ENCODE peak calls at places on chromosomes 6 and 20, in four cellular contexts. T, O, W and V are unnamed samples.
A peak's percentile ranks its signal among the peaks of the same experiment; 100 is the strongest.

GRCh38 chr6:44001318-44001868 is 125.9 kb downstream of the MRPL14 start:
- DNase-seq in T (no peak), O (no peak), W (no peak), V (peak; percentile 85)

GRCh38 chr6:27176096-27176495 is 71.4 kb upstream of the PRSS16 start:
- DNase-seq in T (no peak), O (no peak), W (no peak), V (no peak)

GRCh38 chr6:144586986-144587385 is 301.9 kb downstream of the UTRN start:
- DNase-seq in T (no peak), O (no peak), W (no peak), V (no peak)

GRCh38 chr6:44508646-44509045 is 121.1 kb downstream of the CDC5L start:
- DNase-seq in T (no peak), O (no peak), W (no peak), V (no peak)

GRCh38 chr20:58500256-58500655 is 14.9 kb downstream of the APCDD1L start:
- DNase-seq in T (no peak), O (no peak), W (no peak), V (no peak)

GRCh38 chr20:44056010-44056698 is 130.8 kb downstream of the JPH2 start:
- DNase-seq in T (peak; percentile 52), O (no peak), W (no peak), V (peak; percentile 55)

GRCh38 chr6:157328108-157328692 is 4.9 kb upstream of the TMEM242 start:
- DNase-seq in T (no peak), O (no peak), W (no peak), V (no peak)

GRCh38 chr6:144330588-144330987 is 45.5 kb downstream of the UTRN start:
- DNase-seq in T (no peak), O (no peak), W (no peak), V (peak; percentile 87)

GRCh38 chr6:111590209-111590955 is 15.3 kb downstream of the TRAF3IP2 start:
- DNase-seq in T (no peak), O (no peak), W (no peak), V (no peak)

GRCh38 chr6:130681028-130681427 is 146.2 kb upstream of the SMLR1 start:
- DNase-seq in T (no peak), O (no peak), W (no peak), V (no peak)

GRCh38 chr20:57693002-57693582 is 16.7 kb downstream of the PMEPA1 start:
- DNase-seq in T (no peak), O (no peak), W (no peak), V (peak; percentile 76)

GRCh38 chr6:45816674-45817297 is 198.9 kb downstream of the CLIC5 start:
- DNase-seq in T (no peak), O (no peak), W (no peak), V (no peak)

GRCh38 chr6:151609146-151609962 is 115.5 kb downstream of the CCDC170 start:
- DNase-seq in T (no peak), O (peak; percentile 70), W (peak; percentile 27), V (no peak)

GRCh38 chr6:157563611-157564284 is 182.8 kb downstream of the ZDHHC14 start:
- DNase-seq in T (no peak), O (no peak), W (no peak), V (no peak)

GRCh38 chr20:59047938-59048680 is 5.5 kb upstream of the PRELID3B start:
- DNase-seq in T (no peak), O (no peak), W (no peak), V (no peak)

GRCh38 chr6:74505391-74505790 is 700.5 kb downstream of the COL12A1 start:
- DNase-seq in T (no peak), O (no peak), W (no peak), V (no peak)

GRCh38 chr20:53291548-53291947 is 302.1 kb downstream of the ZNF217 start:
- DNase-seq in T (no peak), O (no peak), W (no peak), V (no peak)
- TF ChIP-seq CTCF in T (no peak), O (no peak), W (no peak), V (peak; percentile 7)

DNA sequence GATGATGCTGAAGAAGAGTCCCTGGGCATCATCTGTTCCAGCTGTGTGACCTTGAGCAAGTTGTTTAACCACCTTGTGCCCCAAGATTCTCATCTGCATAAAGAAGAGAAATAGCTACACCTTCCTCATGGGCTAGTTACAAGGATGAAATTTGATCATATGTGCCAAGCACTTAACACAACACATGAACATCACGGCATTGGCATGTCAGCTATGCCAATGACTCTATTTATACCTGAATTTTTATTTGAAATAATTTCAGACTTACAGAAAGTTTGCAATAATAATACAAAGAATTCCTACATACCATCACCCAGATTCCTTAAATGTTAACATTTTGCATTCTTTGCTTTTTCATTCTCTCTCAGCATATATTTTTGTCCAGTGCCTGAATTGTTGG is 21.0 kb upstream of the TCF15 start:
- DNase-seq in T (no peak), O (no peak), W (no peak), V (no peak)
- H3K27me3 ChIP-seq in T (no peaks in the 10 kb centered on the region), O (no peaks in the 10 kb centered on the region), W (peaks cover 6% of the 10 kb centered on the region), V (no peaks in the 10 kb centered on the region)

DNA sequence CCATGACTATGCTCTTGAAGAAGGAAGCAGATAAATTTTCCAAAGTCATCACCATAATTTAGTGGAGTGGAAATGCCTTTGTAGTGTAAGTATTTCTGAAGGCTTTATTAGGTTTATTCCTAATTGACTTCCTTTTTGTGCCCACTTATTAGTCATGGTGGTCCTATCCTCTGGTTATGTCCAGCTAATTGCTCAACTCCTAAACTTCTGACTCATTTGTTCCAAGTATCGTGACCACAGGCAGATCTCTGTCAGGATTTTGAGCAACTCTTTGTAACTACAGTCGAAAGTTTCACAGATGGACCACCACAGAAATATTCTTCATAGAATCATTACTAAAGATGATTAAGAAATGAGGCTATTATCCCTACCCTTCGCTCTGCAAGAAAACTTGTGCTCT is 315.6 kb upstream of the PTCHD4 start:
- DNase-seq in T (no peak), O (no peak), W (no peak), V (no peak)
- H3K4me3 ChIP-seq in T (no peak overlapping the region), O (no peak overlapping the region), W (no peak overlapping the region), V (no peak overlapping the region)

DNA sequence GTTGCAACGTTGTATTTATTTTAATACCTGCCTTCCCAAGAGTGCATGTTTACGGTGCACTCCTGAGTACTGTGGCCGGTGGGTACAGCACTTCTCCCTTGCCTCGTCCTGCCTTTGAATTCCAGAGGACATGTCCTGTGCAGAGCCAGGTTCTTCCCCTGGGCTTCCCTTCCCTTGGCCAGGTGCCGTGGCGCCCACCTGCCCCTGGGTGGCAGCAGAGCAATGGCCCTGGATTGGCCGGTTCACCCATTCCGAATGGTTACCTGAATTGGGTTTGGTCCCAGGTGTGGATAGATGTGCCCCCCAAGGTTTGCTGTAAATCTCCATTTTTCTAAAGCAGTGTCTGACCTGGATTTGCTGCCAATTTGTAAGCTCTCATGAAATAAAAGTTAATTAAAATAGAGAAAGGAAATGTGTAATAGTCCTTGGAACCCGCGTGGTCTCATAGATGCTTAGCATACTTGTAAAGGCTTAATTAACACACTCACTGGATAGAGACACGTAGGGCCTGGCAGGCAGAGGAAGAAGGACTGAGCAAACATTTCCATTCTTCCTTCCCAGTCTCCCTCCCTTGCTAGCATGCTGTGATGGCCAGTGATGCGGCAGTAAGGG is 40.6 kb downstream of the DTD1 start:
- DNase-seq in T (no peak), O (no peak), W (no peak), V (peak; percentile 66)
- TF ChIP-seq CTCF in T (peak; percentile 39), O (peak; percentile 22), W (peak; percentile 50), V (peak; percentile 40)

GRCh38 chr20:3081641-3082040 is 2.9 kb downstream of the AVP start:
- DNase-seq in T (no peak), O (no peak), W (no peak), V (no peak)

GRCh38 chr20:3080939-3081388 is 3.6 kb downstream of the AVP start:
- DNase-seq in T (no peak), O (no peak), W (peak; percentile 86), V (no peak)

GRCh38 chr20:3074812-3075211 is 3.4 kb downstream of the OXT start:
- DNase-seq in T (no peak), O (no peak), W (no peak), V (no peak)

GRCh38 chr20:3082306-3082951 is 2.1 kb downstream of the AVP start:
- DNase-seq in T (no peak), O (no peak), W (no peak), V (no peak)

GRCh38 chr20:3077618-3078134 is 6.3 kb downstream of the OXT start:
- DNase-seq in T (no peak), O (no peak), W (no peak), V (no peak)
- H3K27me3 ChIP-seq in T (peaks cover 18% of the 10 kb centered on the region), O (no peaks in the 10 kb centered on the region), W (peaks cover 13% of the 10 kb centered on the region), V (peaks cover 23% of the 10 kb centered on the region)

GRCh38 chr6:104526383-104526782 is 333.3 kb downstream of the HACE1 start:
- DNase-seq in T (no peak), O (no peak), W (no peak), V (no peak)
- H3K4me3 ChIP-seq in T (peak overlapping the region; percentile 62), O (no peak overlapping the region), W (no peak overlapping the region), V (no peak overlapping the region)

DNA sequence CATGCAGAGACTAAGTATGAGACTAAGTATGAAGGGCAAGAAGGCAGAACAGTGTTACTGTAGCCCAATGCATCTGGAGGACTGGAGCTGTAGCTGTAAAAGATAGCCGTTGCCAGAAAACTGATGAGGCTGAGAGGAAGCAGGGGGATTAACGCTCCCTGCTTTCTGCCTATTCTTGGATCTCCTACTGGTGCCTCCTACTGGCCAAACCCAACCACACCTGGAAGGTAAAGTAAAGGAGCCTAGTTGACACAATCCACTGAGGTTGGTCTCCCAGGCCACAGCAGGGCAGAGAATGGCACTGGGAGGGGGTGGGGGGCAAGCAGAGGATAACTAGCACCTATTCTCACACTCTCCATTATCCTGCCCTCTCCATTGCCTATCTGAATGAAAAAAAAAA is 105.0 kb upstream of the MRPS10 start:
- DNase-seq in T (no peak), O (no peak), W (no peak), V (no peak)
- TF ChIP-seq CTCF in T (no peak), O (no peak), W (no peak), V (no peak)

GRCh38 chr6:40584741-40585140 is 2.4 kb downstream of the LRFN2 start:
- DNase-seq in T (peak; percentile 51), O (no peak), W (no peak), V (no peak)
- H3K27me3 ChIP-seq in T (no peaks in the 10 kb centered on the region), O (no peaks in the 10 kb centered on the region), W (no peaks in the 10 kb centered on the region), V (peaks cover 59% of the 10 kb centered on the region)

GRCh38 chr20:62935968-62936585 is 1.9 kb upstream of the GID8 start:
- DNase-seq in T (no peak), O (no peak), W (no peak), V (peak; percentile 51)
- H3K4me3 ChIP-seq in T (peak overlapping the region; percentile 99), O (no peak overlapping the region), W (peak overlapping the region; percentile 93), V (peak overlapping the region; percentile 93)